ENCODE peak calls at places on chromosomes 12 and 14, in four cellular contexts. Y is NCI-H1417 treated with DMSO at 0.1 percent for 48 hours, D is cerebellar cortex, I is HCEC 1CT. C is an unnamed sample.

GRCh38 chr14:85463512-85463911 is 66.4 kb upstream of the FLRT2 start:
- DNase-seq in Y (no peak), D (no peak), I (no peak), C (no peak)

GRCh38 chr12:1870086-1870485 is 48.4 kb downstream of the CACNA2D4 start:
- DNase-seq in Y (no peak), D (no peak), I (no peak), C (no peak)

GRCh38 chr12:16568873-16569272 is 37.1 kb downstream of the LMO3 start:
- DNase-seq in Y (no peak), D (no peak), I (no peak), C (no peak)

GRCh38 chr12:114163766-114164165 is 197.6 kb upstream of the RBM19 start:
- DNase-seq in Y (no peak), D (no peak), I (peak; percentile 61), C (no peak)

GRCh38 chr12:91326043-91327027 is 143.7 kb upstream of the DCN start:
- DNase-seq in Y (no peak), D (peak; percentile 63), I (peak; percentile 64), C (peak; percentile 80)

GRCh38 chr12:74602881-74603523 is 65.4 kb downstream of the ATXN7L3B start:
- DNase-seq in Y (no peak), D (no peak), I (no peak), C (no peak)

GRCh38 chr12:68290126-68290525 is 36.7 kb upstream of the IL22 start:
- DNase-seq in Y (no peak), D (no peak), I (no peak), C (peak; percentile 14)

GRCh38 chr14:38611928-38612327 is 356.0 kb upstream of the CLEC14A start:
- DNase-seq in Y (no peak), D (no peak), I (no peak), C (no peak)

GRCh38 chr14:65224799-65225198 is 122.5 kb upstream of the MAX start:
- DNase-seq in Y (no peak), D (peak; percentile 58), I (no peak), C (no peak)

GRCh38 chr12:49043856-49044258 is 16.7 kb downstream of the KMT2D start:
- DNase-seq in Y (no peak), D (peak; percentile 54), I (peak; percentile 27), C (peak; percentile 50)

GRCh38 chr12:585062-586061 is 77.9 kb downstream of the NINJ2 start:
- DNase-seq in Y (no peak), D (no peak), I (no peak), C (no peak)

C was measured in SK-N-DZ.